ENCODE peak calls at places on chromosomes 6 and 20, in five cellular contexts. X, C, Q, G and Y are unnamed samples.

GRCh38 chr6:100267721-100268123 is 197.0 kb downstream of the SIM1 start:
- DNase-seq in X (no peak), C (no peak), Q (no peak), G (no peak), Y (no peak)

GRCh38 chr6:93624408-93624807 is 205.0 kb upstream of the EPHA7 start:
- DNase-seq in X (no peak), C (no peak), Q (no peak), G (no peak), Y (no peak)

GRCh38 chr6:136791296-136792065 is 796 bp downstream of the MAP3K5 start:
- DNase-seq in X (peak), C (peak), Q (peak), G (peak), Y (no peak)

GRCh38 chr6:41939848-41940758 is 1.5 kb downstream of the CCND3 start:
- DNase-seq in X (no peak), C (peak), Q (no peak), G (no peak), Y (no peak)

GRCh38 chr6:103085801-103086200 is 1692.3 kb downstream of the GRIK2 start:
- DNase-seq in X (no peak), C (no peak), Q (no peak), G (no peak), Y (no peak)

GRCh38 chr6:60754879-60755278 is 1531.1 kb downstream of the KHDRBS2 start:
- DNase-seq in X (no peak), C (no peak), Q (no peak), G (no peak), Y (no peak)

GRCh38 chr6:168514216-168514615 is 73.2 kb downstream of the SMOC2 start:
- DNase-seq in X (no peak), C (no peak), Q (no peak), G (no peak), Y (no peak)

GRCh38 chr6:16947461-16948159 is 154.2 kb upstream of the STMND1 start:
- DNase-seq in X (no peak), C (peak), Q (peak), G (no peak), Y (no peak)

GRCh38 chr6:30615958-30616810 is 859 bp downstream of the PPP1R10 start:
- DNase-seq in X (no peak), C (peak), Q (no peak), G (peak), Y (peak)

GRCh38 chr6:123520208-123520607 is 116.5 kb downstream of the TRDN start:
- DNase-seq in X (no peak), C (no peak), Q (no peak), G (no peak), Y (no peak)

GRCh38 chr20:53609501-53610445 is 16.1 kb upstream of the ZNF217 start:
- DNase-seq in X (no peak), C (peak), Q (peak), G (peak), Y (peak)

GRCh38 chr20:34579191-34579661 is 20.7 kb downstream of the MAP1LC3A start:
- DNase-seq in X (peak), C (peak), Q (peak), G (no peak), Y (no peak)

GRCh38 chr20:44651507-44652373 is at the start of gene ADA:
- DNase-seq in X (peak), C (peak), Q (no peak), G (peak), Y (peak)

GRCh38 chr6:6317386-6317785 is 3.1 kb downstream of the F13A1 start:
- DNase-seq in X (no peak), C (no peak), Q (no peak), G (no peak), Y (no peak)

GRCh38 chr6:35425284-35425683 is 26.9 kb upstream of the FANCE start:
- DNase-seq in X (no peak), C (peak), Q (no peak), G (no peak), Y (no peak)

GRCh38 chr20:47258745-47259695 is 97.5 kb downstream of the ZMYND8 start:
- DNase-seq in X (no peak), C (no peak), Q (no peak), G (no peak), Y (no peak)

GRCh38 chr20:48294196-48294595 is 508.9 kb upstream of the SULF2 start:
- DNase-seq in X (no peak), C (no peak), Q (no peak), G (no peak), Y (no peak)

GRCh38 chr20:17562804-17563305 is 7.0 kb upstream of the DSTN start:
- DNase-seq in X (no peak), C (peak), Q (no peak), G (no peak), Y (no peak)

GRCh38 chr6:167731731-167732422 is 94.8 kb upstream of the AFDN start:
- DNase-seq in X (no peak), C (no peak), Q (no peak), G (no peak), Y (no peak)

GRCh38 chr6:161829186-161829794 is 555.4 kb upstream of the AGPAT4 start:
- DNase-seq in X (peak), C (no peak), Q (no peak), G (no peak), Y (no peak)

GRCh38 chr6:40931927-40932326 is 107.1 kb downstream of the UNC5CL start:
- DNase-seq in X (no peak), C (no peak), Q (no peak), G (no peak), Y (no peak)

GRCh38 chr20:21684671-21685070 is 20.8 kb upstream of the PAX1 start:
- DNase-seq in X (no peak), C (no peak), Q (no peak), G (no peak), Y (no peak)

GRCh38 chr6:63465750-63466149 is 106.5 kb upstream of the LOC128125822 start:
- DNase-seq in X (no peak), C (no peak), Q (no peak), G (no peak), Y (no peak)

GRCh38 chr20:49887251-49887827 is 28.0 kb downstream of the SPATA2 start:
- DNase-seq in X (no peak), C (peak), Q (no peak), G (no peak), Y (no peak)

GRCh38 chr20:34246126-34246626 is 5.0 kb downstream of the ASIP start:
- DNase-seq in X (no peak), C (peak), Q (no peak), G (no peak), Y (no peak)

GRCh38 chr20:11766961-11767360 is 150.7 kb upstream of the BTBD3 start:
- DNase-seq in X (no peak), C (peak), Q (no peak), G (no peak), Y (no peak)

GRCh38 chr20:46509523-46509922 is 3.8 kb downstream of the ZNF334 start:
- DNase-seq in X (no peak), C (no peak), Q (no peak), G (no peak), Y (no peak)

GRCh38 chr6:148760568-148761531 is 14.0 kb downstream of the UST start:
- DNase-seq in X (peak), C (peak), Q (no peak), G (peak), Y (peak)